ENCODE peak calls at places on chromosomes 7 and 10, in four cellular contexts. F is nephron progenitor cell, J is breast epithelium, U is AG10803. O is an unnamed sample.

GRCh38 chr7:23261843-23262452 is 15.4 kb downstream of the GPNMB start:
- DNase-seq in F (peak; percentile 62), J (no peak), U (peak; percentile 63), O (peak; percentile 66)

GRCh38 chr7:9082203-9082602 is 648.8 kb downstream of the NXPH1 start:
- DNase-seq in F (no peak), J (no peak), U (no peak), O (no peak)

GRCh38 chr10:61944445-61945123 is 43.1 kb downstream of the ARID5B start:
- DNase-seq in F (no peak), J (no peak), U (no peak), O (no peak)

GRCh38 chr7:54354436-54354835 is 187.7 kb upstream of the VSTM2A start:
- DNase-seq in F (no peak), J (no peak), U (no peak), O (peak; percentile 21)

GRCh38 chr7:2012044-2012900 is 220.5 kb downstream of the MAD1L1 start:
- DNase-seq in F (no peak), J (no peak), U (no peak), O (no peak)

GRCh38 chr10:127196955-127197432 is 603 bp upstream of the INSYN2A start:
- DNase-seq in F (no peak), J (no peak), U (no peak), O (no peak)

GRCh38 chr10:12631787-12632562 is 282.6 kb downstream of the CAMK1D start:
- DNase-seq in F (no peak), J (no peak), U (no peak), O (no peak)

GRCh38 chr10:116761883-116762282 is 19.5 kb upstream of the HSPA12A start:
- DNase-seq in F (no peak), J (no peak), U (no peak), O (no peak)

GRCh38 chr7:84102213-84102612 is 92.4 kb downstream of the SEMA3A start:
- DNase-seq in F (no peak), J (no peak), U (peak; percentile 78), O (no peak)

GRCh38 chr10:122290833-122291532 is 19.9 kb downstream of the BTBD16 start:
- DNase-seq in F (no peak), J (no peak), U (no peak), O (no peak)

GRCh38 chr7:148701414-148701813 is 2.7 kb downstream of the CUL1 start:
- DNase-seq in F (peak; percentile 17), J (no peak), U (peak; percentile 27), O (peak; percentile 28)

GRCh38 chr7:120857558-120858298 is at the start of gene TSPAN12:
- DNase-seq in F (peak; percentile 85), J (peak; percentile 73), U (peak; percentile 50), O (peak; percentile 72)
- TF ChIP-seq CTCF in F (peak; percentile 49), J (peak; percentile 30), U (peak; percentile 35), O (peak; percentile 67)

DNA sequence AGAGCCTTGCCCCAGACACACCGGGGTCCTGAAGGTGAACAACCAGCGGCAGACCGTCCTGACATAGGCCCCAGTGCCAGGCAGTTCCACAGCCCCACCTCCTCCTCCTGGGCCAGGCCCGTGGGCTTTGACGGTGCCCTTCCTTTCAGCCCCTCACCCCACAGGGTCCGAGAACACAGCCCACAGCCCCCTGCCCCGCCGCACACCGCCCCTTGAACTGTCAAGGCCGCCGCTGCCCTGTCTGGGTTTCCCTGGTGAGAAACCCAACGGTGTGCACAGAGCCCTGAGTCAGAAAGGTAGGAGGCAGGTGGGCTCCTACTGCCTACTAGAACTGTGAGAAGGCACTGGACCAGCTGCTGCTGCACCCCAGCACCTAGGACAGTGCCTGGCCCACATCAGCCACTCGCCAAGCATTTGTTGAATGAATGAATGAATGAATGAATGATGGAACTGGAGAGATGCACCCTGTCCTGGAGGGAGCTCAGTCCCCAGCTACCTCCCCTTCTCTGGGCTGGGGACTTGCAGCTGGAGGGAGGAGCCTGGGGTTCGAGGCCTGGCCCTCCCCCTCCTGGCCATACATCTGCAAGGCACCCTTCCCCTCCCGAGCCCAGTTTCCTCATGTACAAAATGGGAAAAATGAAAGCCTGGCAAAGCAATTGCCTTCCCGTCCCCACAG is 117.9 kb downstream of the SLIT1 start:
- DNase-seq in F (no peak), J (no peak), U (no peak), O (no peak)
- TF ChIP-seq CTCF in F (peak; percentile 9), J (no peak), U (no peak), O (no peak)

GRCh38 chr7:80284848-80285247 is 150.2 kb downstream of the GNAI1 start:
- DNase-seq in F (no peak), J (no peak), U (peak; percentile 84), O (peak; percentile 97)

GRCh38 chr7:80294321-80294720 is 159.7 kb downstream of the GNAI1 start:
- DNase-seq in F (no peak), J (no peak), U (peak; percentile 61), O (peak; percentile 80)

GRCh38 chr7:80286611-80287010 is 152.0 kb downstream of the GNAI1 start:
- DNase-seq in F (no peak), J (no peak), U (no peak), O (no peak)

GRCh38 chr7:80287400-80288174 is 153.0 kb downstream of the GNAI1 start:
- DNase-seq in F (no peak), J (no peak), U (no peak), O (no peak)

DNA sequence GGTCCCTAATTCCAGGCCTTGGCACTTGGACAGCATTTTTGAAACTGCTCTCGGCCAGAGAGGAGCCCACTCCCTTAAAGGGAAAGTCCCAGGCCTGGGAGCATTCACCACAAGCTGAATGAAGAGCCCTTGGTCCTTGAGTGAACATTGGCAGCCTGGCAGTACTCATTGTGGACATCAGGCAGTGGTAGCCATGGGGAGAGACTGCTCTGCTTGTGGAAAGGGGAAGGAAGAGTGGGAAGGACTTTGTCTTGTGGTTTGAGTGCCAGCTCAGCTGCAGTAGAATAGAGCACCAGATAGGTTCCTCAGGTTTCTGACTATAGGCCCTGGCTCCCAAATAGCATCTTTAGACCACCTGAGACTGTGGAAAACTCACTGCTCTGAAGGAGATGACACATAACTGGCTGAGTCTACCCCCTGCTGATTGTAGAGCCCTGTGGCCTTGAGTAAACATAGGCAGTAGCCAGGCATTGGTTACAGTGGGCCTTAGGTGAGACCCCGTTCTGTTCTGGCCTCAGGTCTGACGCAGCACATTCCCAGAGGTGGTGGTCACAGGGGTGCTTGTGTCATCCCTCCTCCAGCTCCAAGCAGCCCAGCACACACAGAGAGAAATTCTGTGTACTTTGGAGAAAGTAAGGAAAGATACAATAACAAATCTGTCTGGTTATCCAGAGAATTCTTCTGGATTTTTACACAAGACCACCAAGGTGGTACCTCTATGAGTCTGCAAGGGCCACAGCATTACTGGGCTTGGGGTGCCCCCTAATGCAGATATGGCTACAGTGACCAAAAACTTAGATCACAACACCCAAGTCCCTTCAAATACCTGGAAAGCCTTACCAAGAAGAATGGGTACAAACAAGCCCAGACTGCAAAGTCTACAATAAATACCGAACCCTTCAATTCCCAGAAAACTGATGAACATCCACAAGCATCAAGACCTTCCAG is 153.8 kb downstream of the GNAI1 start:
- DNase-seq in F (peak; percentile 10), J (no peak), U (no peak), O (no peak)
- TF ChIP-seq CTCF in F (no peak), J (no peak), U (no peak), O (peak; percentile 14)

GRCh38 chr7:90728568-90728967 is 132.4 kb downstream of the CDK14 start:
- DNase-seq in F (no peak), J (no peak), U (no peak), O (no peak)

GRCh38 chr7:90723866-90724265 is 127.7 kb downstream of the CDK14 start:
- DNase-seq in F (no peak), J (no peak), U (no peak), O (no peak)

GRCh38 chr7:90726120-90726519 is 130.0 kb downstream of the CDK14 start:
- DNase-seq in F (no peak), J (no peak), U (peak; percentile 57), O (peak; percentile 25)

GRCh38 chr7:90726623-90727022 is 130.5 kb downstream of the CDK14 start:
- DNase-seq in F (no peak), J (no peak), U (peak; percentile 9), O (peak; percentile 42)

DNA sequence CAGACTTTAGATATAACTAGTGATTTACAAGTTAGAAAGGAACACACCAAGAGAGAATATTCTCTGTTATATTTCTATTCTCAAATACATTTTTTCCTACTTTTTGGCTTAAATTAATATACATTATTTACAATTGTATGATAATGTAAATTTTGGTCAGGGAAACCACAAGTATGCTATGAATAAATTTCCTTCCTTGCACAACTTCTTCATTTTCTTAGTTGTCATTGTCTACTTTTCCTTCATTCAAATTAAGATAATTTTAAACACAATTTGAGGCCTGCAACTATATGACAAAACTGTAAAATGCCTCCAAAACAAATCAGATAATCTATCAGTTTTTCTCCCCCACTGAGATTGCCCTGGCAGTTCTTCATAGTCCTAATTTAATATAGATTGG is 131.3 kb downstream of the CDK14 start:
- DNase-seq in F (no peak), J (no peak), U (no peak), O (no peak)
- TF ChIP-seq CTCF in F (no peak), J (no peak), U (no peak), O (no peak)

O was measured in fibroblast of villous mesenchyme.